ENCODE peak calls at places on chromosome 4, in nine cellular contexts. X is EL, G is WTC11, I is ELR, M is amygdala, S is hepatocyte, L is aorta, D is RPMI7951, U is NCI-H1417. P is an unnamed sample.

GRCh38 chr4:2928242-2929155 is 34.7 kb downstream of the NOP14 start:
- DNase-seq in I (no peak), U (no peak), G (no peak), M (no peak), L (peak), D (no peak), S (peak), X (no peak), P (no peak)

GRCh38 chr4:87677731-87678130 is 27.7 kb downstream of the DMP1 start:
- DNase-seq in M (no peak), S (no peak), L (peak), D (peak), U (no peak), I (no peak), X (no peak), G (no peak), P (no peak)

GRCh38 chr4:62051332-62051731 is 851.2 kb downstream of the ADGRL3 start:
- DNase-seq in S (no peak), L (no peak), D (no peak), X (no peak), I (peak), G (no peak), U (no peak), M (no peak), P (no peak)

GRCh38 chr4:37765741-37766140 is 60.7 kb upstream of the PGM2 start:
- DNase-seq in M (no peak), X (no peak), S (peak), U (peak), L (no peak), D (no peak), I (no peak), G (no peak), P (no peak)

GRCh38 chr4:82104578-82104977 is 269.2 kb downstream of the HNRNPD start:
- DNase-seq in U (no peak), S (no peak), X (no peak), I (no peak), D (no peak), G (no peak), M (no peak), L (no peak), P (no peak)

GRCh38 chr4:4364486-4365208 is 22.3 kb upstream of the NSG1 start:
- DNase-seq in U (no peak), L (no peak), D (no peak), M (no peak), X (no peak), S (no peak), I (no peak), G (peak), P (no peak)

GRCh38 chr4:37000281-37000680 is 244.3 kb upstream of the NWD2 start:
- DNase-seq in U (no peak), X (no peak), G (no peak), S (no peak), D (no peak), M (no peak), L (no peak), I (no peak), P (no peak)

GRCh38 chr4:183254162-183254561 is 65.9 kb downstream of the CLDN22 start:
- DNase-seq in I (no peak), M (no peak), L (no peak), X (no peak), D (no peak), S (no peak), U (no peak), G (no peak), P (no peak)

GRCh38 chr4:41912546-41912945 is 22.7 kb upstream of the TMEM33 start:
- DNase-seq in S (no peak), U (no peak), D (no peak), X (no peak), M (no peak), L (no peak), G (no peak), I (peak), P (peak)

GRCh38 chr4:86891785-86892638 is at the start of gene C4orf36:
- DNase-seq in G (peak), D (peak), U (peak), S (peak), M (peak), X (peak), I (peak), L (peak), P (peak)